ENCODE peak calls at places on chromosomes 2 and 18, in seven cellular contexts. W, A, I, T, D, N and H are unnamed samples.

GRCh38 chr2:200054681-200055468 is 99.5 kb downstream of the MAIP1 start:
- DNase-seq in W (peak), A (no peak), I (no peak), T (no peak), D (no peak), N (no peak), H (no peak)

GRCh38 chr2:238892796-238893195 is 44.9 kb downstream of the TWIST2 start:
- DNase-seq in W (no peak), A (no peak), I (no peak), T (no peak), D (no peak), N (no peak), H (no peak)

GRCh38 chr2:96888082-96889011 is 18.5 kb upstream of the SEMA4C start:
- DNase-seq in W (no peak), A (no peak), I (no peak), T (peak), D (no peak), N (no peak), H (no peak)

GRCh38 chr18:79458131-79458838 is 62.6 kb downstream of the NFATC1 start:
- DNase-seq in W (peak), A (no peak), I (peak), T (peak), D (peak), N (peak), H (peak)

GRCh38 chr2:11073791-11074190 is 81.5 kb upstream of the SLC66A3 start:
- DNase-seq in W (peak), A (no peak), I (no peak), T (no peak), D (no peak), N (peak), H (peak)

GRCh38 chr2:18149660-18150246 is 271.3 kb downstream of the KCNS3 start:
- DNase-seq in W (peak), A (peak), I (no peak), T (no peak), D (peak), N (peak), H (peak)

GRCh38 chr2:117967981-117968723 is 45.7 kb downstream of the CCDC93 start:
- DNase-seq in W (no peak), A (no peak), I (no peak), T (no peak), D (no peak), N (no peak), H (no peak)

GRCh38 chr18:51088410-51088809 is 58.4 kb downstream of the SMAD4 start:
- DNase-seq in W (no peak), A (no peak), I (no peak), T (no peak), D (no peak), N (no peak), H (no peak)

GRCh38 chr2:219104107-219105050 is 43.7 kb upstream of the IHH start:
- DNase-seq in W (peak), A (peak), I (no peak), T (no peak), D (peak), N (peak), H (peak)

GRCh38 chr2:227499971-227500630 is 28.1 kb downstream of the AGFG1 start:
- DNase-seq in W (no peak), A (no peak), I (no peak), T (no peak), D (no peak), N (no peak), H (no peak)

GRCh38 chr2:107728586-107728985 is 98.1 kb upstream of the RGPD4 start:
- DNase-seq in W (peak), A (no peak), I (no peak), T (no peak), D (no peak), N (peak), H (no peak)

GRCh38 chr2:234171666-234172065 is 121.2 kb downstream of the SPP2 start:
- DNase-seq in W (no peak), A (no peak), I (no peak), T (no peak), D (no peak), N (no peak), H (no peak)

GRCh38 chr2:83168377-83168776 is 1290.7 kb downstream of the SUCLG1 start:
- DNase-seq in W (no peak), A (no peak), I (no peak), T (no peak), D (no peak), N (no peak), H (no peak)

DNA sequence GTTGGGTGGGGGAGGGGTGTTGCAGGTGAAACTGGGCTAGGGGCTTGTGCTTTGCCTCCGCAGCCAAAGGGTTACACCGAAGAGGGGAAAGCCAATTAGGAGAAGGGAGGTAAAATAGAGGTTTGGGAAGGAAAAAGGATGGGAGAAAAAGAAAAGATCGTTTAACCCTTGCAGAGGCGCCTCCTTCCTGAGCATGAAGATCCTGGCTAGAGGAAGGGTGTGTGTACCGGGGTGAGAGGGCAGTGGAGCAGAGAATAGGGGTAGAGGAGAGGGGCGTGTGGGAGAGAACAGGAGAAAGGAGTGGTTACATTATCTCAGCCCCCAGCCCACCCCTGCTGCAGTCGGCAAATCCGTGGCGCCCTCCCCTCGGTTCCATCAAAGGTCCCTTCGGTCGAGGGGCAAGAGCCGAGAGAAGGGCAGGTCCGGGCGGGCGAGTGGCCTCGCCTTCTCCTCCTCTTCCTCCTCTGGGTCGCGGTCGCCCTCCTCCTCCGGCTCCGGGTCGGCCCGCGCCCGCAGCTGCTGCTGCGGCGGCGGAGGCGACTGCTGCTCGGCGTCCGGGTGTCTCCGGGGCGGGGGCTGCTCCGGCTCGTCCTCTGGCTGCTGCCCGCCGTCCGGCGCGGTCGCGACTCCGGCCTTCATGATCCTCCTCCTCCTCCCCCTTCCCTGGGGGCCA is 1.2 kb downstream of the MARCHF4 start:
- DNase-seq in W (no peak), A (no peak), I (no peak), T (no peak), D (no peak), N (no peak), H (no peak)
- H3K4me3 ChIP-seq in W (peak), A (no peak), I (peak), T (no peak), D (peak), N (peak), H (peak)

GRCh38 chr2:134348239-134348638 is 94.4 kb downstream of the MGAT5 start:
- DNase-seq in W (peak), A (no peak), I (no peak), T (no peak), D (peak), N (peak), H (peak)

GRCh38 chr2:134352844-134353243 is 99.0 kb downstream of the MGAT5 start:
- DNase-seq in W (no peak), A (no peak), I (no peak), T (no peak), D (no peak), N (no peak), H (no peak)

GRCh38 chr2:134354611-134355010 is 100.7 kb downstream of the MGAT5 start:
- DNase-seq in W (no peak), A (no peak), I (no peak), T (no peak), D (no peak), N (no peak), H (no peak)

GRCh38 chr2:134347756-134348155 is 93.9 kb downstream of the MGAT5 start:
- DNase-seq in W (peak), A (no peak), I (no peak), T (no peak), D (no peak), N (peak), H (peak)

DNA sequence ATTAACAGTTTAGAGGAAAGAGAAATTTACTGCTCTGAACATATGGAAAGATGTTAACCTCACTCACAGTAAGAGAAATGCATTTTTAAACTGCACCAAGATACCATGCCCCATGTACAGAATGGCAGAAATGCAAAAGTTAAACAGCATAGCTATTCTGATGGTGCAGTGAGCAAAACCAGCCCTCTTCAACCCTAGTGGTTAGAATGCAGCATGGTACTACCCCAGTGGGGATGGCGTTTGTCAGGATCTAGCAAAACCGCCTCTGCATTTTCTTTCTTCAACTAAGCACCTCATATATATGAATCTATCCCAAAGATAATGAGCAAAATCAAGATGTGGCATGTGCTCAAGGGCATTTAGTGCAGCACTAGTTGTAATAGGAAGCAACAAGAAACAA is 98.0 kb downstream of the MGAT5 start:
- DNase-seq in W (no peak), A (no peak), I (no peak), T (no peak), D (no peak), N (no peak), H (no peak)
- TF ChIP-seq CTCF in W (no peak), A (no peak), I (no peak), T (no peak), D (no peak), N (no peak), H (no peak)

DNA sequence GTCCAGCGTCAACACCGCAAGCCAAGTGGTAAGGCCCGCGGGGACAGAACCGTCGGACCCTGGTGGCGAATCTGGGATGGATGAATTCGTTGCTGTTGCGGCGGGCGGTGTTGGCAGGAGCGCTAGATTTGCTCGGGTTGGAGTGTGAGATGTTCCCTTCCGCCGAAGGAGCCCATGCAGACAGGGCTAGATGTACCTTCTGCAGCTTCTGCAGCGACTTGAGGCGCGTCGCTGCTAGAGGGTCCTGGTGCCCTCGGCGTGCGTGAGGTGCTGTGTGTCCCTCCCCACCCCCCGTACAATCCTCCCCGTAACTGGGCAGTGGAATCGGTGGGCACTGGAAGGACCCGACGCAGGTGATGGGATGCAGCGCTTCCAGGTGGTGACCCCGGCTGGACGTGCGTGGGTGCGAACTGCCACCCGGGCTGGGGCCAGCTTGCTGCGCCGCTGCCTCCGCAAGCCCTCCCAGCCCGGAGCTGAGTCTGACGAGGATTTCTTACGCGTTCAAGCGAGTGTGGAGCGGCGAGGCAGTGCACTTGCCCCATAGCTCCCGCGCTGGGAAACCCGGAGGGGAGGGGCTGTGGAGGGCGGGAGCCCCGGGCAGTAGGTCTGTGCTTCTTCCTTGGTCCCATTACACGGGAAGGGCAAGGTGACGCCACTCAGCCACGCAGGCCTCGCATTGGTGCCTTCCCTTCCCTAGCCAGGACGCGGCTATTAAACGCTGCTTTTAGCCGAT is 34.3 kb downstream of the CHRNA1 start:
- DNase-seq in W (peak), A (no peak), I (no peak), T (no peak), D (no peak), N (peak), H (peak)
- H3K4me3 ChIP-seq in W (peak), A (peak), I (peak), T (peak), D (peak), N (peak), H (peak)

DNA sequence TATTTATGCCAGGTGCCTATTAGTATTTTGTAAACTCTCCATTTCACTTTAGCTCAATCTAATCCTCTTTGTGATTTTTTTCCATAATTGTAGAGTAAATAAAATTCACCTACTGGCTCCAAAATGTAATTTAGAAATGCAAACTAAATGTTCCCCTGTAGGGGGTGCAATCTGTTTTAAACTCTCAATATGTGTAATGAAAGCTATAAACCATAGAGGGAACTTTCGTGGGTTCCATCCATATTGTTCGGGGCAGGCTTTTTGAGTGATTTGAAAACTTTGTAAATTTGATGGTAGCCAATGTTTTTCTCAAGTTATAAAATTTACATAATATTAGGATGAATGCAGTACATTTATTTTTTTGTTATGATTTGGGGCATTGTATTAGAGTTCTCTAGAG is 49.4 kb downstream of the TSPYL6 start:
- DNase-seq in W (peak), A (peak), I (no peak), T (no peak), D (peak), N (peak), H (peak)
- TF ChIP-seq CTCF in W (peak), A (peak), I (peak), T (peak), D (peak), N (peak), H (peak)

DNA sequence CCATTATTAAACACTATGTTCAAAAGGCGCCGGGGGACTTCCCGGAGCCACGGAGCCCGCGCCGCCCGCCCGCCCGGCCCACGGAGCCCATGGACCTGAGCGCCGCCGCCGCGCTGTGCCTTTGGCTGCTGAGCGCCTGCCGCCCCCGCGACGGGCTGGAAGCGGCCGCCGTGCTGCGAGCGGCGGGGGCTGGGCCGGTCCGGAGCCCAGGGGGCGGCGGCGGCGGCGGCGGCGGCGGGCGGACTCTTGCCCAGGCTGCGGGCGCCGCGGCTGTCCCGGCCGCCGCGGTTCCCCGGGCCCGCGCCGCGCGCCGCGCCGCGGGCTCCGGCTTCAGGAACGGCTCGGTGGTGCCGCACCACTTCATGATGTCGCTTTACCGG is 197 bp downstream of the GDF7 start:
- DNase-seq in W (no peak), A (no peak), I (no peak), T (no peak), D (no peak), N (no peak), H (no peak)
- H3K4me3 ChIP-seq in W (peak), A (no peak), I (peak), T (peak), D (peak), N (no peak), H (peak)